ENCODE peak calls at places on chromosomes 2 and 18, in six cellular contexts. One of them, this sample, is unnamed.

GRCh38 chr2:237533668-237534138 is 32.7 kb upstream of the PRLH start:
- DNase-seq in IMR-90: no peak
- DNase-seq in body of pancreas: no peak
- DNase-seq in adrenal gland: no peak
- DNase-seq in fibroblast of lung: no peak
- DNase-seq in sigmoid colon: no peak
- DNase-seq in this sample: peak

GRCh38 chr2:179898873-179899272 is 37.5 kb upstream of the ZNF385B start:
- DNase-seq in body of pancreas: no peak
- DNase-seq in adrenal gland: no peak
- DNase-seq in sigmoid colon: no peak
- DNase-seq in IMR-90: peak
- DNase-seq in fibroblast of lung: peak
- DNase-seq in this sample: peak

GRCh38 chr2:197292614-197293013 is 18.0 kb downstream of the ANKRD44 start:
- DNase-seq in sigmoid colon: no peak
- DNase-seq in fibroblast of lung: no peak
- DNase-seq in adrenal gland: no peak
- DNase-seq in IMR-90: no peak
- DNase-seq in body of pancreas: no peak
- DNase-seq in this sample: no peak

GRCh38 chr2:84799772-84800171 is 81.1 kb downstream of the TRABD2A start:
- DNase-seq in IMR-90: no peak
- DNase-seq in fibroblast of lung: no peak
- DNase-seq in adrenal gland: no peak
- DNase-seq in sigmoid colon: no peak
- DNase-seq in body of pancreas: no peak
- DNase-seq in this sample: no peak

GRCh38 chr2:175008801-175009495 is 3.8 kb upstream of the CHN1 start:
- DNase-seq in sigmoid colon: no peak
- DNase-seq in adrenal gland: no peak
- DNase-seq in IMR-90: no peak
- DNase-seq in body of pancreas: no peak
- DNase-seq in fibroblast of lung: no peak
- DNase-seq in this sample: no peak

GRCh38 chr18:36086186-36086585 is 18.8 kb upstream of the RPRD1A start:
- DNase-seq in adrenal gland: no peak
- DNase-seq in fibroblast of lung: no peak
- DNase-seq in sigmoid colon: no peak
- DNase-seq in IMR-90: no peak
- DNase-seq in body of pancreas: no peak
- DNase-seq in this sample: no peak

GRCh38 chr2:196925445-196925767 is 1.1 kb downstream of the PGAP1 start:
- DNase-seq in fibroblast of lung: no peak
- DNase-seq in IMR-90: no peak
- DNase-seq in body of pancreas: no peak
- DNase-seq in sigmoid colon: no peak
- DNase-seq in adrenal gland: no peak
- DNase-seq in this sample: peak

GRCh38 chr2:113211226-113212105 is 37.7 kb downstream of the PSD4 start:
- DNase-seq in fibroblast of lung: peak
- DNase-seq in body of pancreas: no peak
- DNase-seq in adrenal gland: peak
- DNase-seq in IMR-90: peak
- DNase-seq in sigmoid colon: peak
- DNase-seq in this sample: peak

GRCh38 chr18:8858888-8859511 is 153.6 kb downstream of the MTCL1 start:
- DNase-seq in fibroblast of lung: peak
- DNase-seq in body of pancreas: no peak
- DNase-seq in adrenal gland: no peak
- DNase-seq in sigmoid colon: no peak
- DNase-seq in IMR-90: peak
- DNase-seq in this sample: peak

GRCh38 chr2:8575011-8575750 is 106.7 kb upstream of the ID2 start:
- DNase-seq in fibroblast of lung: no peak
- DNase-seq in adrenal gland: no peak
- DNase-seq in sigmoid colon: peak
- DNase-seq in body of pancreas: no peak
- DNase-seq in IMR-90: peak
- DNase-seq in this sample: no peak

GRCh38 chr2:239775623-239776440 is 249.3 kb downstream of the NDUFA10 start:
- DNase-seq in fibroblast of lung: no peak
- DNase-seq in body of pancreas: no peak
- DNase-seq in sigmoid colon: peak
- DNase-seq in IMR-90: no peak
- DNase-seq in adrenal gland: no peak
- DNase-seq in this sample: no peak

GRCh38 chr18:9333441-9334350 is 877 bp upstream of the TWSG1 start:
- DNase-seq in body of pancreas: peak
- DNase-seq in sigmoid colon: peak
- DNase-seq in adrenal gland: peak
- DNase-seq in fibroblast of lung: no peak
- DNase-seq in IMR-90: no peak
- DNase-seq in this sample: no peak

GRCh38 chr2:36951574-36951973 is 14.8 kb downstream of the STRN start:
- DNase-seq in fibroblast of lung: peak
- DNase-seq in sigmoid colon: no peak
- DNase-seq in body of pancreas: no peak
- DNase-seq in IMR-90: peak
- DNase-seq in adrenal gland: no peak
- DNase-seq in this sample: peak

GRCh38 chr2:80706951-80707350 is 402.4 kb upstream of the LRRTM1 start:
- DNase-seq in body of pancreas: no peak
- DNase-seq in adrenal gland: no peak
- DNase-seq in IMR-90: peak
- DNase-seq in sigmoid colon: no peak
- DNase-seq in fibroblast of lung: peak
- DNase-seq in this sample: no peak

GRCh38 chr2:223199531-223200506 is 147.8 kb downstream of the KCNE4 start:
- DNase-seq in adrenal gland: no peak
- DNase-seq in fibroblast of lung: no peak
- DNase-seq in IMR-90: no peak
- DNase-seq in sigmoid colon: no peak
- DNase-seq in body of pancreas: no peak
- DNase-seq in this sample: no peak

GRCh38 chr2:241937297-241937696 is 67.8 kb downstream of the RTP5 start:
- DNase-seq in fibroblast of lung: no peak
- DNase-seq in adrenal gland: no peak
- DNase-seq in sigmoid colon: no peak
- DNase-seq in body of pancreas: no peak
- DNase-seq in IMR-90: no peak
- DNase-seq in this sample: no peak

GRCh38 chr2:235303499-235304291 is 190.1 kb upstream of the AGAP1 start:
- DNase-seq in IMR-90: no peak
- DNase-seq in adrenal gland: no peak
- DNase-seq in sigmoid colon: no peak
- DNase-seq in fibroblast of lung: no peak
- DNase-seq in body of pancreas: no peak
- DNase-seq in this sample: no peak
- TF ChIP-seq CTCF in IMR-90: no peak
- TF ChIP-seq CTCF in adrenal gland: no peak
- TF ChIP-seq CTCF in sigmoid colon: no peak
- TF ChIP-seq CTCF in fibroblast of lung: no peak
- TF ChIP-seq CTCF in body of pancreas: no peak
- TF ChIP-seq CTCF in this sample: no peak

GRCh38 chr2:81853331-81853730 is 1548.8 kb upstream of the LRRTM1 start:
- DNase-seq in sigmoid colon: no peak
- DNase-seq in IMR-90: peak
- DNase-seq in body of pancreas: no peak
- DNase-seq in adrenal gland: no peak
- DNase-seq in fibroblast of lung: peak
- DNase-seq in this sample: peak

DNA sequence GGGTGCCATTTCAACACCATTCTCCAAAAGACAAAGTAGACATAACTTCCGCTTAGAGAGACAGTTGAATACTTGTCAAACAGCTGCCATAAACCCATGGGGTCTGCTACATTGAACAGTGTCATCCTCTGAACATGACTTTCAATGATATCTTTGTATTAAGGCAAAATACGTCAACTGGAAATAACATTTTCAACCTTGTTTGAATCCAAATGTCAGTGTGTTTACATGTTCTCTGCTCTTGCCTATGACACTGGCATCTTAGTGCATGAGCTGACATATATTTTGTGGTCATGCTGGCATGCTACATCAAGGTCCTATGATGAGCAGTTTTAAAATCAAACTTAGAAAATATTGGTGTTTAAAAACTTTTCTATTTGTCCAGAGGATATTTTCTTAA is 1548.1 kb upstream of the LRRTM1 start:
- DNase-seq in fibroblast of lung: no peak
- DNase-seq in adrenal gland: no peak
- DNase-seq in body of pancreas: no peak
- DNase-seq in sigmoid colon: no peak
- DNase-seq in IMR-90: no peak
- DNase-seq in this sample: no peak
- H3K4me3 ChIP-seq in fibroblast of lung: no peak
- H3K4me3 ChIP-seq in adrenal gland: no peak
- H3K4me3 ChIP-seq in body of pancreas: no peak
- H3K4me3 ChIP-seq in sigmoid colon: no peak
- H3K4me3 ChIP-seq in IMR-90: no peak
- H3K4me3 ChIP-seq in this sample: no peak

GRCh38 chr2:154697422-154698237 is 865 bp upstream of the KCNJ3 start:
- DNase-seq in sigmoid colon: no peak
- DNase-seq in IMR-90: no peak
- DNase-seq in body of pancreas: peak
- DNase-seq in fibroblast of lung: peak
- DNase-seq in adrenal gland: no peak
- DNase-seq in this sample: no peak
- TF ChIP-seq CTCF in sigmoid colon: no peak
- TF ChIP-seq CTCF in IMR-90: no peak
- TF ChIP-seq CTCF in body of pancreas: no peak
- TF ChIP-seq CTCF in fibroblast of lung: no peak
- TF ChIP-seq CTCF in adrenal gland: no peak
- TF ChIP-seq CTCF in this sample: no peak

DNA sequence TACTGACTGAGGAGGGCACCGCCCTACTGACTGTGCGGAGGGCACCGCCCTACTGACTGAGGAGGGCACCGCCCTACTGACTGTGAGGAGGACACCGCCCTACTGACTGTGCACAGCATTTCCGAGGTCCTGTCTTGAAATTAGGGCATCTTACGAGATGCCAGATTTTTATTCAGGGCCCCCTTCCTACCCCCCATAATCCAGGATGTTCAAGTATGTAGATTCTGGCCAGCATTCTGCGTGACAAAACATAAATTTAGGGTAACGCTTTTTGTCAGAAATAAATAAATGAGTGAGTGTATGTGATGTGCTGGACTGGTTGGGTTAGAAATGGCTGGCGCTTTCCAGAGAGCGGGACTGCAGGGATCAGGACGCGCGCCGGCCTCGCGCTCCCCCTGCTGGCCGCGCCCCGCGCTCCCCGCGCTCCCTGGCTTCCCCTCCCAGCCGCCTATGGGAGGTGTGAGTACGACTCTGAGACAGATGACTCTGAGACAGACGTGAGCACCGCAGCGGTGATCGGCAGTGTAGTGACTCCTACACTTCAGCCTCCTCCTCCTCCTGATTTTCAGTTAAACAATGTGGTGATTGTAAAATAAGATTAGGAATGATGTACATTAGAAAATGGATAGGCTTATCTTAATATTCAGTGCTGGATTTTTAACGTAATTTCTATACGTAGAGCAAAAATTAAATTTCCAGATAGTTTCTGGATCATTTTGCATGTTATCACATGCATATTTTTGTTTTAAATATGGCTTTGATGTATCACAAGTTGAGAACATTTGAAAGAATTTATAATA is 149.2 kb upstream of the NFATC1 start:
- DNase-seq in fibroblast of lung: peak
- DNase-seq in adrenal gland: peak
- DNase-seq in sigmoid colon: peak
- DNase-seq in body of pancreas: peak
- DNase-seq in IMR-90: peak
- DNase-seq in this sample: peak
- H3K4me3 ChIP-seq in fibroblast of lung: no peak
- H3K4me3 ChIP-seq in adrenal gland: no peak
- H3K4me3 ChIP-seq in sigmoid colon: no peak
- H3K4me3 ChIP-seq in body of pancreas: no peak
- H3K4me3 ChIP-seq in IMR-90: no peak
- H3K4me3 ChIP-seq in this sample: peak

GRCh38 chr2:194545978-194546377 is 1111.0 kb upstream of the SLC39A10 start:
- DNase-seq in fibroblast of lung: peak
- DNase-seq in IMR-90: no peak
- DNase-seq in adrenal gland: no peak
- DNase-seq in body of pancreas: no peak
- DNase-seq in sigmoid colon: no peak
- DNase-seq in this sample: peak
- TF ChIP-seq CTCF in fibroblast of lung: no peak
- TF ChIP-seq CTCF in IMR-90: peak
- TF ChIP-seq CTCF in adrenal gland: peak
- TF ChIP-seq CTCF in body of pancreas: no peak
- TF ChIP-seq CTCF in sigmoid colon: no peak
- TF ChIP-seq CTCF in this sample: no peak

This sample was measured in cardiac fibroblast.